ENCODE peak calls at places on chromosome 10, in eight cellular contexts. V, P, B, F, O, G, K and W are unnamed samples.

GRCh38 chr10:85849315-85849714 is 517.3 kb downstream of the GRID1 start:
- DNase-seq in G (no peak), K (peak; percentile 35), F (no peak), V (no peak), B (no peak), O (no peak), P (no peak), W (no peak)

GRCh38 chr10:72625608-72626443 is at the start of gene MICU1:
- DNase-seq in K (peak; percentile 96), B (peak; percentile 94), P (peak; percentile 95), V (peak; percentile 98), O (peak; percentile 96), G (peak; percentile 84), F (peak; percentile 93), W (peak; percentile 97)

GRCh38 chr10:71762324-71762723 is 11.0 kb downstream of the VSIR start:
- DNase-seq in G (no peak), B (no peak), F (no peak), O (no peak), V (no peak), P (no peak), K (no peak), W (no peak)

GRCh38 chr10:97168645-97169044 is 17.1 kb downstream of the SLIT1 start:
- DNase-seq in F (no peak), V (no peak), G (no peak), B (no peak), K (no peak), O (no peak), P (no peak), W (no peak)

GRCh38 chr10:13706604-13707003 is 119.8 kb downstream of the PRPF18 start:
- DNase-seq in P (no peak), G (no peak), B (no peak), F (no peak), K (no peak), O (no peak), V (no peak), W (no peak)

GRCh38 chr10:49679480-49679893 is at the start of gene C10orf53:
- DNase-seq in F (peak; percentile 15), G (no peak), B (peak; percentile 62), O (peak; percentile 40), K (peak; percentile 41), P (peak; percentile 23), V (peak; percentile 50), W (no peak)

GRCh38 chr10:128026620-128027281 is 99.5 kb downstream of the MKI67 start:
- DNase-seq in O (no peak), P (peak; percentile 24), F (no peak), V (peak; percentile 34), G (no peak), K (no peak), B (no peak), W (no peak)

GRCh38 chr10:15099886-15100285 is 2.7 kb downstream of the RPP38 start:
- DNase-seq in V (no peak), G (no peak), K (no peak), F (no peak), B (no peak), P (no peak), O (no peak), W (no peak)

GRCh38 chr10:124697837-124698559 is 46.2 kb downstream of the FAM53B start:
- DNase-seq in V (peak; percentile 59), K (no peak), F (no peak), B (no peak), G (no peak), P (peak; percentile 57), O (no peak), W (no peak)

GRCh38 chr10:78259394-78259793 is 225.7 kb downstream of the RPS24 start:
- DNase-seq in O (no peak), B (no peak), G (no peak), K (no peak), P (no peak), F (no peak), V (no peak), W (no peak)

GRCh38 chr10:97176226-97176625 is 9.5 kb downstream of the SLIT1 start:
- DNase-seq in V (no peak), O (no peak), K (no peak), B (no peak), G (no peak), F (no peak), P (no peak), W (peak; percentile 51)

GRCh38 chr10:70404906-70405824 is 1.2 kb downstream of the EIF4EBP2 start:
- DNase-seq in F (peak; percentile 90), V (peak; percentile 51), B (peak; percentile 60), K (peak; percentile 22), P (peak; percentile 34), O (peak; percentile 89), G (no peak), W (peak; percentile 85)

GRCh38 chr10:61989995-61990760 is 88.7 kb downstream of the ARID5B start:
- DNase-seq in O (no peak), K (no peak), V (no peak), G (no peak), F (no peak), P (no peak), B (no peak), W (no peak)

GRCh38 chr10:28925154-28925663 is 247.9 kb downstream of the BAMBI start:
- DNase-seq in V (no peak), F (no peak), P (no peak), G (no peak), O (no peak), B (no peak), K (no peak), W (no peak)

GRCh38 chr10:96306516-96306915 is 2.3 kb downstream of the DNTT start:
- DNase-seq in V (peak; percentile 17), F (no peak), O (no peak), K (peak; percentile 49), B (no peak), G (no peak), P (peak; percentile 17), W (peak; percentile 70)

GRCh38 chr10:8544057-8544380 is 489.5 kb downstream of the GATA3 start:
- DNase-seq in P (no peak), K (no peak), F (no peak), O (no peak), V (no peak), G (no peak), B (no peak), W (no peak)

GRCh38 chr10:62805139-62806092 is 896 bp downstream of the ADO start:
- DNase-seq in F (peak; percentile 46), V (peak; percentile 41), B (peak; percentile 84), K (peak; percentile 22), P (peak; percentile 28), O (peak; percentile 55), G (no peak), W (peak; percentile 68)

GRCh38 chr10:121296856-121297255 is 301.4 kb downstream of the FGFR2 start:
- DNase-seq in G (no peak), P (no peak), O (no peak), F (no peak), K (no peak), V (no peak), B (no peak), W (no peak)

GRCh38 chr10:110501142-110501937 is 3.6 kb downstream of the DUSP5 start:
- DNase-seq in V (peak; percentile 80), F (peak; percentile 96), B (peak; percentile 80), P (peak; percentile 70), G (no peak), K (peak; percentile 44), O (peak; percentile 52), W (peak; percentile 91)

GRCh38 chr10:98380493-98381339 is 34.3 kb downstream of the PYROXD2 start:
- DNase-seq in V (no peak), B (no peak), O (no peak), P (no peak), F (no peak), G (no peak), K (no peak), W (no peak)

GRCh38 chr10:124696446-124697392 is 47.5 kb downstream of the FAM53B start:
- DNase-seq in O (no peak), F (no peak), G (no peak), P (no peak), B (no peak), V (peak; percentile 37), K (no peak), W (no peak)

GRCh38 chr10:373516-374309 is 238.5 kb downstream of the ZMYND11 start:
- DNase-seq in F (peak; percentile 86), K (no peak), P (no peak), O (no peak), V (no peak), B (no peak), G (peak; percentile 2), W (no peak)

GRCh38 chr10:21260793-21261149 is 264.7 kb downstream of the SKIDA1 start:
- DNase-seq in K (no peak), P (no peak), O (no peak), V (no peak), F (no peak), B (no peak), G (no peak), W (no peak)

GRCh38 chr10:127151981-127152699 is 44.3 kb downstream of the INSYN2A start:
- DNase-seq in P (no peak), G (no peak), F (peak; percentile 52), O (peak; percentile 87), V (no peak), B (no peak), K (no peak), W (no peak)

GRCh38 chr10:71260622-71261325 is 48.4 kb downstream of the UNC5B start:
- DNase-seq in K (peak; percentile 54), P (no peak), O (no peak), G (no peak), V (no peak), B (no peak), F (peak; percentile 90), W (no peak)

GRCh38 chr10:94225589-94225988 is 137.2 kb downstream of the NOC3L start:
- DNase-seq in V (no peak), F (no peak), B (no peak), G (no peak), P (no peak), O (no peak), K (no peak), W (no peak)

GRCh38 chr10:80070068-80070467 is 8.4 kb upstream of the TMEM254 start:
- DNase-seq in G (no peak), F (no peak), K (peak; percentile 91), P (no peak), V (no peak), B (no peak), O (no peak), W (peak; percentile 68)